ENCODE peak calls at places on chromosomes 2 and 18, in four cellular contexts. Y is retina; G is ureter; P is stimulated activated CD4-positive, alpha-beta T cell treated with anti-CD3 and anti-CD28 coated beads, Interleukin-15, amount 100 ng/mL, for 1 hour. F is an unnamed sample.

GRCh38 chr18:75828379-75828778 is 400.9 kb upstream of the SMIM21 start:
- DNase-seq in Y (no peak), G (no peak), P (no peak), F (no peak)

GRCh38 chr2:46318579-46319460 is 21.6 kb downstream of the EPAS1 start:
- DNase-seq in Y (no peak), G (no peak), P (no peak), F (no peak)

GRCh38 chr18:13379930-13380665 is 161.5 kb downstream of the LDLRAD4 start:
- DNase-seq in Y (peak; percentile 66), G (peak; percentile 37), P (no peak), F (no peak)

GRCh38 chr18:5868218-5868904 is 27.0 kb downstream of the TMEM200C start:
- DNase-seq in Y (peak; percentile 55), G (peak; percentile 71), P (no peak), F (peak; percentile 75)

GRCh38 chr2:23203383-23203782 is 181.6 kb upstream of the KLHL29 start:
- DNase-seq in Y (no peak), G (no peak), P (no peak), F (no peak)

GRCh38 chr18:48948112-48949050 is 2.4 kb downstream of the SMAD7 start:
- DNase-seq in Y (peak; percentile 70), G (peak; percentile 78), P (no peak), F (no peak)

GRCh38 chr2:224689539-224689938 is 26.6 kb downstream of the CCDC195 start:
- DNase-seq in Y (no peak), G (no peak), P (no peak), F (no peak)

GRCh38 chr2:112947374-112947773 is 30.4 kb upstream of the IL36G start:
- DNase-seq in Y (no peak), G (no peak), P (no peak), F (no peak)

GRCh38 chr2:174593574-174594203 is 3.9 kb downstream of the WIPF1 start:
- DNase-seq in Y (peak; percentile 51), G (no peak), P (peak; percentile 26), F (no peak)

GRCh38 chr2:189466656-189467055 is 25.4 kb downstream of the WDR75 start:
- DNase-seq in Y (no peak), G (no peak), P (no peak), F (peak; percentile 25)

GRCh38 chr18:34611904-34612303 is 98.2 kb upstream of the DTNA start:
- DNase-seq in Y (no peak), G (no peak), P (no peak), F (no peak)

GRCh38 chr18:59516356-59517155 is 157.5 kb upstream of the LMAN1 start:
- DNase-seq in Y (no peak), G (peak; percentile 50), P (no peak), F (peak; percentile 67)

GRCh38 chr18:6373187-6373586 is 41.5 kb downstream of the L3MBTL4 start:
- DNase-seq in Y (no peak), G (no peak), P (no peak), F (no peak)

GRCh38 chr2:85747441-85747840 is 6.3 kb upstream of the ATOH8 start:
- DNase-seq in Y (no peak), G (no peak), P (no peak), F (no peak)

GRCh38 chr18:55778731-55779460 is 190.9 kb upstream of the TCF4 start:
- DNase-seq in Y (no peak), G (no peak), P (no peak), F (no peak)

GRCh38 chr18:68083131-68083530 is 566.6 kb upstream of the DSEL start:
- DNase-seq in Y (peak; percentile 33), G (no peak), P (no peak), F (no peak)

GRCh38 chr2:23291274-23291673 is 93.7 kb upstream of the KLHL29 start:
- DNase-seq in Y (no peak), G (no peak), P (no peak), F (no peak)

GRCh38 chr2:44250376-44250775 is 24.9 kb upstream of the SLC3A1 start:
- DNase-seq in Y (no peak), G (no peak), P (no peak), F (no peak)

GRCh38 chr18:59054892-59055291 is 84.8 kb upstream of the SEC11C start:
- DNase-seq in Y (no peak), G (peak; percentile 72), P (no peak), F (no peak)

GRCh38 chr18:48002933-48003365 is 72.5 kb upstream of the SMAD2 start:
- DNase-seq in Y (peak; percentile 56), G (peak; percentile 55), P (no peak), F (no peak)

GRCh38 chr2:62195421-62196277 is at the start of gene B3GNT2:
- DNase-seq in Y (peak; percentile 69), G (peak; percentile 87), P (peak; percentile 70), F (peak; percentile 81)

GRCh38 chr18:60249388-60249787 is 123.2 kb downstream of the MC4R start:
- DNase-seq in Y (no peak), G (no peak), P (no peak), F (no peak)

GRCh38 chr2:43519711-43520221 is 76.1 kb downstream of the THADA start:
- DNase-seq in Y (no peak), G (no peak), P (no peak), F (no peak)

GRCh38 chr2:9126540-9126939 is 80.1 kb upstream of the ASAP2 start:
- DNase-seq in Y (no peak), G (no peak), P (no peak), F (no peak)

GRCh38 chr18:77617681-77618080 is 368.0 kb downstream of the GALR1 start:
- DNase-seq in Y (no peak), G (no peak), P (no peak), F (no peak)

GRCh38 chr2:45669109-45669508 is 17.6 kb downstream of the PRKCE start:
- DNase-seq in Y (no peak), G (no peak), P (no peak), F (no peak)

GRCh38 chr2:30234180-30234971 is 3.0 kb downstream of the LBH start:
- DNase-seq in Y (no peak), G (peak; percentile 62), P (no peak), F (peak; percentile 46)

GRCh38 chr2:215626812-215627281 is 191.0 kb upstream of the FN1 start:
- DNase-seq in Y (no peak), G (no peak), P (no peak), F (no peak)

GRCh38 chr2:102806250-102806837 is 44.5 kb downstream of the TMEM182 start:
- DNase-seq in Y (peak; percentile 57), G (peak; percentile 72), P (no peak), F (peak; percentile 37)

GRCh38 chr2:233429175-233429897 is 75.0 kb downstream of the DGKD start:
- DNase-seq in Y (peak; percentile 41), G (peak; percentile 37), P (no peak), F (no peak)

GRCh38 chr18:80115035-80115434 is 6.0 kb downstream of the ADNP2 start:
- DNase-seq in Y (no peak), G (no peak), P (no peak), F (no peak)

GRCh38 chr2:239826786-239827510 is 198.2 kb downstream of the NDUFA10 start:
- DNase-seq in Y (no peak), G (peak; percentile 36), P (no peak), F (peak; percentile 32)

GRCh38 chr2:150147889-150148683 is 339.4 kb downstream of the RND3 start:
- DNase-seq in Y (no peak), G (no peak), P (no peak), F (no peak)

GRCh38 chr18:26685438-26686173 is 137.3 kb upstream of the KCTD1 start:
- DNase-seq in Y (no peak), G (no peak), P (no peak), F (no peak)

GRCh38 chr2:120005834-120006521 is 6.9 kb upstream of the EPB41L5 start:
- DNase-seq in Y (no peak), G (no peak), P (no peak), F (no peak)

GRCh38 chr2:69985684-69986083 is 24.3 kb upstream of the ASPRV1 start:
- DNase-seq in Y (no peak), G (no peak), P (no peak), F (no peak)

GRCh38 chr2:137252934-137253333 is 487.6 kb downstream of the THSD7B start:
- DNase-seq in Y (no peak), G (no peak), P (no peak), F (no peak)

GRCh38 chr2:127095784-127096183 is 11.2 kb downstream of the BIN1 start:
- DNase-seq in Y (no peak), G (no peak), P (no peak), F (no peak)

GRCh38 chr18:34767601-34768027 is 57.5 kb downstream of the DTNA start:
- DNase-seq in Y (no peak), G (no peak), P (no peak), F (no peak)

GRCh38 chr2:133063792-133064191 is 393.8 kb upstream of the LYPD1 start:
- DNase-seq in Y (no peak), G (no peak), P (no peak), F (peak; percentile 13)